ENCODE peak calls at places on chromosomes 2 and 18, in five cellular contexts. Y is GM23248, N is HCT116, G is hepatocyte, L is PC-3. Q is an unnamed sample.

GRCh38 chr18:7711495-7711894 is 144.4 kb downstream of the PTPRM start:
- DNase-seq in Y (no peak), N (no peak), G (no peak), L (no peak), Q (no peak)

GRCh38 chr2:164622338-164623106 is 1.2 kb upstream of the GRB14 start:
- DNase-seq in Y (no peak), N (no peak), G (no peak), L (no peak), Q (no peak)

GRCh38 chr2:165837122-165837521 is 43.1 kb upstream of the GALNT3 start:
- DNase-seq in Y (peak; percentile 77), N (no peak), G (peak; percentile 8), L (peak; percentile 47), Q (no peak)

GRCh38 chr2:199956062-199956380 is 639 bp downstream of the MAIP1 start:
- DNase-seq in Y (no peak), N (no peak), G (no peak), L (no peak), Q (peak; percentile 9)

GRCh38 chr2:118668431-118669424 is 178.7 kb downstream of the EN1 start:
- DNase-seq in Y (peak; percentile 98), N (peak; percentile 16), G (peak; percentile 21), L (peak; percentile 91), Q (no peak)

GRCh38 chr18:43539862-43540261 is 262.6 kb upstream of the SYT4 start:
- DNase-seq in Y (peak; percentile 10), N (no peak), G (no peak), L (peak; percentile 12), Q (no peak)

GRCh38 chr2:33059452-33060156 is 112.9 kb downstream of the LTBP1 start:
- DNase-seq in Y (peak; percentile 19), N (no peak), G (no peak), L (no peak), Q (no peak)

GRCh38 chr2:196931555-196931954 is 5.0 kb upstream of the PGAP1 start:
- DNase-seq in Y (no peak), N (no peak), G (no peak), L (no peak), Q (no peak)

GRCh38 chr2:216554755-216555154 is 56.1 kb downstream of the RPL37A start:
- DNase-seq in Y (no peak), N (no peak), G (no peak), L (peak; percentile 30), Q (no peak)

GRCh38 chr2:132438650-132439030 is 22.0 kb downstream of the GPR39 start:
- DNase-seq in Y (peak; percentile 95), N (peak; percentile 78), G (no peak), L (peak; percentile 99), Q (no peak)

GRCh38 chr2:17373736-17374135 is 144.5 kb downstream of the RAD51AP2 start:
- DNase-seq in Y (peak; percentile 63), N (no peak), G (no peak), L (no peak), Q (no peak)

GRCh38 chr2:85744771-85745601 is 8.8 kb upstream of the ATOH8 start:
- DNase-seq in Y (peak; percentile 96), N (no peak), G (no peak), L (no peak), Q (no peak)

GRCh38 chr2:164145093-164145987 is 409.5 kb upstream of the FIGN start:
- DNase-seq in Y (peak; percentile 42), N (no peak), G (no peak), L (no peak), Q (no peak)

GRCh38 chr2:165637396-165637795 is 156.7 kb downstream of the GALNT3 start:
- DNase-seq in Y (peak; percentile 2), N (no peak), G (no peak), L (peak; percentile 28), Q (no peak)

GRCh38 chr18:79489900-79490592 is 94.3 kb downstream of the NFATC1 start:
- DNase-seq in Y (no peak), N (no peak), G (no peak), L (no peak), Q (no peak)

GRCh38 chr2:161119483-161119882 is 40.7 kb upstream of the TANK start:
- DNase-seq in Y (no peak), N (no peak), G (no peak), L (no peak), Q (no peak)

GRCh38 chr2:136113767-136114070 is 4.2 kb downstream of the CXCR4 start:
- DNase-seq in Y (no peak), N (no peak), G (no peak), L (no peak), Q (no peak)

GRCh38 chr18:26526128-26526965 is 22.0 kb downstream of the KCTD1 start:
- DNase-seq in Y (no peak), N (no peak), G (no peak), L (peak; percentile 29), Q (no peak)

GRCh38 chr2:71554706-71555056 is 101.3 kb downstream of the DYSF start:
- DNase-seq in Y (no peak), N (no peak), G (no peak), L (no peak), Q (no peak)

GRCh38 chr2:136134126-136134525 is 16.2 kb upstream of the CXCR4 start:
- DNase-seq in Y (no peak), N (no peak), G (no peak), L (no peak), Q (peak; percentile 67)

GRCh38 chr2:168220971-168221819 is 26.2 kb downstream of the STK39 start:
- DNase-seq in Y (no peak), N (no peak), G (no peak), L (no peak), Q (no peak)

GRCh38 chr2:208042041-208042440 is 16.7 kb upstream of the PLEKHM3 start:
- DNase-seq in Y (peak; percentile 65), N (no peak), G (peak; percentile 30), L (no peak), Q (no peak)

GRCh38 chr2:208595386-208596275 is 189.0 kb downstream of the PTH2R start:
- DNase-seq in Y (no peak), N (peak; percentile 32), G (peak; percentile 69), L (peak; percentile 41), Q (no peak)

GRCh38 chr2:95359035-95359434 is 43.5 kb upstream of the FAHD2A start:
- DNase-seq in Y (peak; percentile 89), N (no peak), G (no peak), L (peak; percentile 43), Q (no peak)

GRCh38 chr2:159750873-159751272 is 38.6 kb downstream of the MARCHF7 start:
- DNase-seq in Y (no peak), N (no peak), G (no peak), L (no peak), Q (no peak)

GRCh38 chr18:37235583-37235982 is 330.0 kb downstream of the CELF4 start:
- DNase-seq in Y (no peak), N (no peak), G (no peak), L (no peak), Q (no peak)

GRCh38 chr2:231034291-231034882 is 2.9 kb upstream of the C2orf72 start:
- DNase-seq in Y (no peak), N (no peak), G (peak; percentile 43), L (no peak), Q (peak; percentile 35)

GRCh38 chr2:187272255-187272654 is 175.8 kb downstream of the CALCRL start:
- DNase-seq in Y (no peak), N (no peak), G (no peak), L (no peak), Q (no peak)

GRCh38 chr2:160334028-160334729 is 134.1 kb upstream of the ITGB6 start:
- DNase-seq in Y (peak; percentile 91), N (no peak), G (no peak), L (peak; percentile 91), Q (no peak)

GRCh38 chr2:176123847-176124273 is 1.3 kb downstream of the HOXD9 start:
- DNase-seq in Y (no peak), N (no peak), G (no peak), L (no peak), Q (no peak)
- H4K20me1 ChIP-seq in Y (no peaks in the 10 kb centered on the region), N (no peaks in the 10 kb centered on the region), G (peaks cover 24% of the 10 kb centered on the region), L (no peaks in the 10 kb centered on the region), Q (no peaks in the 10 kb centered on the region)

DNA sequence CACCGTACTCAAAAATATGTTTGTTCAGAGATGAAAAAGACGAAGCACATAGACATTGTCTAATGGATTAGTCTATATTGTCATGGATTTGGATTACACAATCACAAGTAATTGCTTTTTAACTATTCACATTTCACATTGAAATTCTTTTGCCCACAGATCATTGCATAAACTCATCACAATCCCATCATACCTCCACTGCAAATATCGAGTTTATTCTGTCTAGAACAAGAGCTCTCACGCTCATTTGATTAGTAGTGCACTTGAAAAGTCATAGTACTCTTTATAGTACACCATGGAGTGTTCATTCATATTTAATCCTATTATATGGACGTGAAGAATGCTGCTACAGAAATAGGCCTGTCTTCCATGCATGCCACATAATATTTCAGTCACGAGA is 97.9 kb upstream of the SOX11 start:
- DNase-seq in Y (no peak), N (no peak), G (no peak), L (no peak), Q (no peak)
- TF ChIP-seq EZH2phosphoT487 in Y (no peak), N (no peak), G (no peak), L (no peak), Q (no peak)

GRCh38 chr18:48550101-48550729 is 11.4 kb downstream of the CTIF start:
- DNase-seq in Y (no peak), N (no peak), G (no peak), L (no peak), Q (no peak)

GRCh38 chr18:48547456-48548403 is 8.9 kb downstream of the CTIF start:
- DNase-seq in Y (peak; percentile 96), N (no peak), G (peak; percentile 63), L (peak; percentile 9), Q (no peak)

GRCh38 chr18:48548404-48548771 is 9.6 kb downstream of the CTIF start:
- DNase-seq in Y (peak; percentile 90), N (no peak), G (peak; percentile 26), L (no peak), Q (no peak)

GRCh38 chr18:48551100-48551499 is 12.3 kb downstream of the CTIF start:
- DNase-seq in Y (no peak), N (no peak), G (no peak), L (no peak), Q (no peak)

GRCh38 chr18:48548921-48549320 is 10.1 kb downstream of the CTIF start:
- DNase-seq in Y (no peak), N (no peak), G (no peak), L (no peak), Q (no peak)
- H4K20me1 ChIP-seq in Y (no peaks in the 10 kb centered on the region), N (no peaks in the 10 kb centered on the region), G (peaks cover 7% of the 10 kb centered on the region), L (no peaks in the 10 kb centered on the region), Q (no peaks in the 10 kb centered on the region)

DNA sequence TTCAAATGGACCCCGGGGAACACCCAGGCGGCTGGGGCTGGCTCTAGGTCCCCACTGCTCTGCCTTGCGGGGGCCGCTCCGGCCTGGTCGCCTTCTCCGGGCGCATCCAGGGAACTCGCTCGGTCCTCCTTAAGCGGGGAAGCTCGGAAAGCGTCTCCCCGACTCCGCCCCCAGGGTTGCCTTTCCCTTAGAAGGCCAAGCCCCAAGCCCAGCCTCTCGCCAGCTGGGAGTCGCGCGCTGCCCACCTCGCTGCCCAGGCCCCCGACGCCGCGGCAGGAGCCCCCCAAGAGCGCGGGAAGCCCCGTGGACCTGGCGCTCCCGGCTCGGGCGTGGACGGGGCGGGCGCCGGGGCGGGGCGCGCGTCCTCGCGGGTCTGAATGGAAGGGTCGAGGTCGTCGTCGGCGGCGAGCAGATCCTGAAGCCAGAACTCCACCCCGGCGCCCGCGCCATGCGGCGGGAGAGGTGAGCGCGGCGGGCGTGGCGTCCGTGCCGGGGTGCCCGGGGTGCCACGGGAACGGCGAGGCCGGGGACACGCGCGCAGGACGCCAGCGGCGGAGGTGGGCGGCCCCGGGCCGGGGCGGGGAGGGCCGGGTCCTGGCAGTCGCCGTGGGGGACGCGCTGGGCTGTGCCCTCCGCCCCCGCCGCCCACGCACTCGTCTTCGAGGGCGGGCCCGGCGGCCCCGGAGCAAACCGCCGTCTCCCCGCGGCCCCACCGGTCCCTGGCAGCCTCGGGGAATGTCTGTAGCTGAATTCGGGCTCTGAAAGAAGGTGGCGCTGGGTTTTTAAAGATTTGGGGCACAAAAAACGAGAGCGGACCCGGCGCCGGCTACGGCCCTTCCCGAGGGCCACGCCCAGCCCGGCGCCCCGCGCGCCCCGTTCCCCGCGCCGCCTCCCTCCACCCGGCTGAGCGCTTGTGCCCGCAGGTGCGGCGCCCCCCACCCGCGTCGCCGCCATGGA is at the start of gene BOK:
- DNase-seq in Y (peak; percentile 89), N (peak; percentile 72), G (peak; percentile 77), L (peak; percentile 72), Q (no peak)
- TF ChIP-seq EZH2phosphoT487 in Y (no peak), N (no peak), G (no peak), L (no peak), Q (no peak)

Q was measured in OCI-LY7.